ENCODE peak calls at places on chromosomes 11 and 22, in five cellular contexts. T, I, V, D and K are unnamed samples.

GRCh38 chr11:86237267-86237804 is 7.2 kb upstream of the EED start:
- DNase-seq in T (no peak), I (no peak), V (no peak), D (no peak), K (no peak)

GRCh38 chr22:31509041-31509440 is 12.7 kb downstream of the SFI1 start:
- DNase-seq in T (no peak), I (no peak), V (no peak), D (no peak), K (no peak)

GRCh38 chr11:58567889-58568512 is 7.7 kb downstream of the LPXN start:
- DNase-seq in T (peak), I (peak), V (peak), D (peak), K (no peak)

GRCh38 chr22:46365166-46365624 is 29.7 kb downstream of the TRMU start:
- DNase-seq in T (no peak), I (no peak), V (no peak), D (no peak), K (no peak)

GRCh38 chr22:32994046-32994827 is 63.9 kb downstream of the SYN3 start:
- DNase-seq in T (no peak), I (no peak), V (no peak), D (no peak), K (no peak)

GRCh38 chr22:22097727-22098228 is 115.2 kb upstream of the TOP3B start:
- DNase-seq in T (no peak), I (no peak), V (no peak), D (no peak), K (no peak)

GRCh38 chr22:22784249-22785039 is 103.2 kb upstream of the IGLL5 start:
- DNase-seq in T (no peak), I (no peak), V (no peak), D (no peak), K (no peak)

GRCh38 chr11:131663403-131664200 is 293.2 kb downstream of the NTM start:
- DNase-seq in T (no peak), I (no peak), V (no peak), D (no peak), K (no peak)

GRCh38 chr11:9039194-9039593 is 35.4 kb upstream of the NRIP3 start:
- DNase-seq in T (no peak), I (no peak), V (peak), D (peak), K (no peak)

GRCh38 chr11:74338963-74339362 is 27.5 kb upstream of the P4HA3 start:
- DNase-seq in T (no peak), I (no peak), V (no peak), D (no peak), K (no peak)

GRCh38 chr11:132289590-132290256 is 919.3 kb downstream of the NTM start:
- DNase-seq in T (no peak), I (no peak), V (no peak), D (peak), K (no peak)

GRCh38 chr22:36395922-36396321 is 8.2 kb upstream of the MYH9 start:
- DNase-seq in T (no peak), I (peak), V (peak), D (peak), K (no peak)

GRCh38 chr11:126246636-126247035 is 22.1 kb downstream of the SRPRA start:
- DNase-seq in T (no peak), I (no peak), V (no peak), D (peak), K (no peak)